ENCODE peak calls at places on chromosomes 16 and 17, in five cellular contexts. One of them, this sample, is unnamed.

GRCh38 chr17:21289902-21290571 is 5.5 kb downstream of the MAP2K3 start:
- DNase-seq in adrenal gland: no peak
- DNase-seq in tibial artery: no peak
- DNase-seq in pancreas: peak; percentile 65
- DNase-seq in ascending aorta: peak; percentile 63
- DNase-seq in this sample: no peak

GRCh38 chr16:83005653-83006160 is 378.9 kb downstream of the CDH13 start:
- DNase-seq in ascending aorta: no peak
- DNase-seq in tibial artery: no peak
- DNase-seq in pancreas: no peak
- DNase-seq in adrenal gland: no peak
- DNase-seq in this sample: no peak

GRCh38 chr17:77510133-77510796 is 369.5 kb downstream of the SEC14L1 start:
- DNase-seq in pancreas: no peak
- DNase-seq in tibial artery: no peak
- DNase-seq in adrenal gland: no peak
- DNase-seq in ascending aorta: no peak
- DNase-seq in this sample: no peak

GRCh38 chr16:24688359-24688758 is 41.1 kb upstream of the TNRC6A start:
- DNase-seq in tibial artery: no peak
- DNase-seq in pancreas: no peak
- DNase-seq in adrenal gland: no peak
- DNase-seq in ascending aorta: no peak
- DNase-seq in this sample: no peak

GRCh38 chr17:79237448-79238053 is 162.9 kb downstream of the ENGASE start:
- DNase-seq in tibial artery: no peak
- DNase-seq in ascending aorta: no peak
- DNase-seq in pancreas: no peak
- DNase-seq in adrenal gland: no peak
- DNase-seq in this sample: no peak

GRCh38 chr16:81036751-81037350 is 1.2 kb downstream of the ATMIN start:
- DNase-seq in tibial artery: no peak
- DNase-seq in pancreas: no peak
- DNase-seq in adrenal gland: no peak
- DNase-seq in ascending aorta: no peak
- DNase-seq in this sample: no peak

GRCh38 chr17:59669411-59669810 is 37.8 kb downstream of the PTRH2 start:
- DNase-seq in ascending aorta: no peak
- DNase-seq in tibial artery: no peak
- DNase-seq in adrenal gland: no peak
- DNase-seq in pancreas: no peak
- DNase-seq in this sample: no peak

GRCh38 chr16:82971126-82971525 is 344.4 kb downstream of the CDH13 start:
- DNase-seq in pancreas: no peak
- DNase-seq in ascending aorta: no peak
- DNase-seq in adrenal gland: no peak
- DNase-seq in tibial artery: no peak
- DNase-seq in this sample: no peak

GRCh38 chr17:10197721-10198508 is 491 bp downstream of the GAS7 start:
- DNase-seq in tibial artery: no peak
- DNase-seq in pancreas: no peak
- DNase-seq in adrenal gland: no peak
- DNase-seq in ascending aorta: no peak
- DNase-seq in this sample: no peak

GRCh38 chr16:26204138-26204537 is 512.4 kb downstream of the HS3ST4 start:
- DNase-seq in tibial artery: no peak
- DNase-seq in pancreas: no peak
- DNase-seq in ascending aorta: no peak
- DNase-seq in adrenal gland: no peak
- DNase-seq in this sample: no peak

GRCh38 chr17:82301300-82301915 is 16.0 kb downstream of the CD7 start:
- DNase-seq in tibial artery: no peak
- DNase-seq in adrenal gland: no peak
- DNase-seq in pancreas: no peak
- DNase-seq in ascending aorta: no peak
- DNase-seq in this sample: no peak

GRCh38 chr17:50397919-50398285 is 579 bp upstream of the LRRC59 start:
- DNase-seq in adrenal gland: no peak
- DNase-seq in pancreas: no peak
- DNase-seq in ascending aorta: no peak
- DNase-seq in tibial artery: no peak
- DNase-seq in this sample: no peak

GRCh38 chr17:79027925-79028491 is 4.0 kb downstream of the C1QTNF1 start:
- DNase-seq in tibial artery: peak; percentile 70
- DNase-seq in ascending aorta: peak; percentile 83
- DNase-seq in adrenal gland: peak; percentile 49
- DNase-seq in pancreas: no peak
- DNase-seq in this sample: no peak

GRCh38 chr17:74113952-74114351 is 89.5 kb upstream of the RPL38 start:
- DNase-seq in pancreas: no peak
- DNase-seq in tibial artery: no peak
- DNase-seq in ascending aorta: no peak
- DNase-seq in adrenal gland: no peak
- DNase-seq in this sample: no peak

GRCh38 chr16:4315185-4316102 is at the start of gene GLIS2:
- DNase-seq in pancreas: peak; percentile 79
- DNase-seq in adrenal gland: peak; percentile 82
- DNase-seq in tibial artery: peak; percentile 67
- DNase-seq in ascending aorta: peak; percentile 84
- DNase-seq in this sample: no peak

GRCh38 chr16:49594706-49595534 is 221.3 kb downstream of the C16orf78 start:
- DNase-seq in tibial artery: no peak
- DNase-seq in pancreas: no peak
- DNase-seq in adrenal gland: peak; percentile 5
- DNase-seq in ascending aorta: peak; percentile 37
- DNase-seq in this sample: no peak

GRCh38 chr17:40548982-40549680 is 16.1 kb downstream of the CCR7 start:
- DNase-seq in adrenal gland: peak; percentile 38
- DNase-seq in ascending aorta: peak; percentile 71
- DNase-seq in tibial artery: peak; percentile 74
- DNase-seq in pancreas: no peak
- DNase-seq in this sample: no peak

GRCh38 chr16:89409161-89409711 is 81.1 kb downstream of the ANKRD11 start:
- DNase-seq in adrenal gland: no peak
- DNase-seq in tibial artery: no peak
- DNase-seq in pancreas: no peak
- DNase-seq in ascending aorta: no peak
- DNase-seq in this sample: no peak

GRCh38 chr16:2180962-2181923 is 15.2 kb downstream of the CASKIN1 start:
- DNase-seq in tibial artery: no peak
- DNase-seq in ascending aorta: no peak
- DNase-seq in pancreas: no peak
- DNase-seq in adrenal gland: no peak
- DNase-seq in this sample: no peak

GRCh38 chr17:21352981-21353265 is 23.2 kb upstream of the KCNJ12 start:
- DNase-seq in tibial artery: no peak
- DNase-seq in adrenal gland: no peak
- DNase-seq in ascending aorta: no peak
- DNase-seq in pancreas: no peak
- DNase-seq in this sample: no peak

GRCh38 chr17:32551186-32551955 is 64.6 kb downstream of the CDK5R1 start:
- DNase-seq in ascending aorta: no peak
- DNase-seq in tibial artery: no peak
- DNase-seq in pancreas: no peak
- DNase-seq in adrenal gland: no peak
- DNase-seq in this sample: peak; percentile 7

GRCh38 chr17:69050999-69051775 is 9.5 kb downstream of the ABCA9 start:
- DNase-seq in adrenal gland: no peak
- DNase-seq in pancreas: no peak
- DNase-seq in tibial artery: no peak
- DNase-seq in ascending aorta: no peak
- DNase-seq in this sample: peak; percentile 13

GRCh38 chr16:22274916-22275315 is 22.3 kb upstream of the POLR3E start:
- DNase-seq in ascending aorta: no peak
- DNase-seq in tibial artery: no peak
- DNase-seq in adrenal gland: no peak
- DNase-seq in pancreas: no peak
- DNase-seq in this sample: no peak

GRCh38 chr16:83813818-83814653 is 6.3 kb downstream of the HSBP1 start:
- DNase-seq in adrenal gland: no peak
- DNase-seq in pancreas: peak; percentile 75
- DNase-seq in tibial artery: no peak
- DNase-seq in ascending aorta: no peak
- DNase-seq in this sample: peak; percentile 53

GRCh38 chr17:5705081-5705875 is 121.0 kb upstream of the NLRP1 start:
- DNase-seq in tibial artery: no peak
- DNase-seq in adrenal gland: no peak
- DNase-seq in pancreas: no peak
- DNase-seq in ascending aorta: no peak
- DNase-seq in this sample: no peak

GRCh38 chr17:27920569-27920968 is 27.4 kb upstream of the LYRM9 start:
- DNase-seq in pancreas: no peak
- DNase-seq in tibial artery: no peak
- DNase-seq in ascending aorta: no peak
- DNase-seq in adrenal gland: peak; percentile 71
- DNase-seq in this sample: no peak

GRCh38 chr17:43839670-43840101 is 6.7 kb upstream of the MPP3 start:
- DNase-seq in adrenal gland: no peak
- DNase-seq in pancreas: peak; percentile 58
- DNase-seq in ascending aorta: no peak
- DNase-seq in tibial artery: no peak
- DNase-seq in this sample: no peak

GRCh38 chr17:74877592-74878543 is 5.1 kb upstream of the FDXR start:
- DNase-seq in ascending aorta: no peak
- DNase-seq in adrenal gland: peak; percentile 43
- DNase-seq in tibial artery: no peak
- DNase-seq in pancreas: no peak
- DNase-seq in this sample: no peak

GRCh38 chr16:84141143-84141670 is 3.8 kb downstream of the HSDL1 start:
- DNase-seq in pancreas: no peak
- DNase-seq in adrenal gland: no peak
- DNase-seq in tibial artery: no peak
- DNase-seq in ascending aorta: no peak
- DNase-seq in this sample: no peak

GRCh38 chr17:27329146-27329805 is 35.4 kb downstream of the WSB1 start:
- DNase-seq in adrenal gland: peak; percentile 11
- DNase-seq in tibial artery: no peak
- DNase-seq in ascending aorta: peak; percentile 55
- DNase-seq in pancreas: no peak
- DNase-seq in this sample: no peak

GRCh38 chr16:11112723-11113348 is 143.2 kb downstream of the SOCS1 start:
- DNase-seq in ascending aorta: no peak
- DNase-seq in adrenal gland: no peak
- DNase-seq in pancreas: no peak
- DNase-seq in tibial artery: no peak
- DNase-seq in this sample: no peak

GRCh38 chr17:38558751-38559024 is 47.1 kb downstream of the SRCIN1 start:
- DNase-seq in adrenal gland: no peak
- DNase-seq in pancreas: no peak
- DNase-seq in tibial artery: no peak
- DNase-seq in ascending aorta: no peak
- DNase-seq in this sample: no peak

GRCh38 chr16:19609359-19609758 is 53.9 kb downstream of the VPS35L start:
- DNase-seq in pancreas: no peak
- DNase-seq in ascending aorta: no peak
- DNase-seq in adrenal gland: no peak
- DNase-seq in tibial artery: no peak
- DNase-seq in this sample: no peak
- TF ChIP-seq CTCF in pancreas: no peak
- TF ChIP-seq CTCF in ascending aorta: no peak
- TF ChIP-seq CTCF in adrenal gland: no peak
- TF ChIP-seq CTCF in tibial artery: no peak
- TF ChIP-seq CTCF in this sample: no peak

GRCh38 chr17:63961355-63962207 is 11.1 kb downstream of the SCN4A start:
- DNase-seq in tibial artery: peak; percentile 61
- DNase-seq in ascending aorta: peak; percentile 81
- DNase-seq in adrenal gland: peak; percentile 79
- DNase-seq in pancreas: peak; percentile 44
- DNase-seq in this sample: no peak
- H3K4me3 ChIP-seq in tibial artery: peak overlapping the region; percentile 28
- H3K4me3 ChIP-seq in ascending aorta: peak overlapping the region; percentile 43
- H3K4me3 ChIP-seq in adrenal gland: no peak overlapping the region
- H3K4me3 ChIP-seq in pancreas: peak overlapping the region; percentile 22
- H3K4me3 ChIP-seq in this sample: no peak overlapping the region

DNA sequence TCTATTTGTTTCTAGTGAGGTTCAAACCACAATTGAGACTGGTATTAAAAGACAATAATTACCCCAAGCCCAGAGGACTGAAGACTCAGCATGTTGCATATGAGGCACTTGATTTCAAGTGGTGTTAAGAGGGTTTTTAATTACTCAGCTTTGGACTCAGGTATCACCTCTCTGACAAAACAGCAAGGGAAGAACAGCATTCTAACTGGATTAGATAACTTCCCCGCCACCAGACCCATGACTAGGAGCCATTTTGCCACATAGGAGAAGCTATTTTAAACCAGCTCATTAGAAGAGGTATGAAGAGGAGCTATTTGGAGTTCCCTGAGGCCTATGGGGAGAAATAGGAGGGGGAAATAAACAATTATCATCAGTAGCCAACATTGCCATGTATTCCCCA is 226.1 kb upstream of the TOX3 start:
- DNase-seq in pancreas: no peak
- DNase-seq in ascending aorta: no peak
- DNase-seq in adrenal gland: no peak
- DNase-seq in tibial artery: no peak
- DNase-seq in this sample: no peak
- TF ChIP-seq CTCF in pancreas: no peak
- TF ChIP-seq CTCF in ascending aorta: no peak
- TF ChIP-seq CTCF in adrenal gland: no peak
- TF ChIP-seq CTCF in tibial artery: no peak
- TF ChIP-seq CTCF in this sample: no peak

DNA sequence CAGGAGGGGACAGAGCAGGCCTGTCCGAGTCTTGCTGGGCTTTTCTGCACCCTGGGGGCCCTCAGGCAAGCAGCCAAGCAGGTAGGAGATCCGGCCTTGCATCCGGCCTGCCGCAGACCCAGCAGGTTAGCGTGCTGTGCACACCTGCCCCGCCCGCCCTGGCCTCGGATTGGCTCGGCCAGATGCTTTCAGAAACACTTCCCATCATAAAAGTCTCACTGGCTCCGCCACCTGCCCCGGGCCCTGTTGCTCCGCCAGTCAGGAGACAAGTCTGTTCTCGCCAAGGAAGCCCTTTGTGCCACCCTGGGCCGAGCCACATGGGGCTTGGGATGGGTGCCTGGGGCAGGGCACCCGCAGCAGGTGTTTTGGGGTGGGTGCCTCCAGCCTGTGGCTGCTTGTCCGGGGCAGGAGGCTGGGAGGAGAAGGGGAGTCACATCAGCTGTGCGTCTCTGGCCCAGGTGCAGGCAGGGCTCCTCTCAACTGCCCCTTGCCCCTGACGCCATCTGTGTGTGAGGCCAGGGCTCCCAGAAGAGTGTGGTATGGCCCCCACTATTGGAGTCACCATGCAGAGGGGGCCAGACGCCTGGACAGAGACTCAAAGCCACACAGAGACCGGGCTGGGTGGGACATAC is 228.2 kb upstream of the GSE1 start:
- DNase-seq in adrenal gland: no peak
- DNase-seq in ascending aorta: no peak
- DNase-seq in pancreas: no peak
- DNase-seq in tibial artery: no peak
- DNase-seq in this sample: no peak
- H3K4me3 ChIP-seq in adrenal gland: no peak overlapping the region
- H3K4me3 ChIP-seq in ascending aorta: no peak overlapping the region
- H3K4me3 ChIP-seq in pancreas: no peak overlapping the region
- H3K4me3 ChIP-seq in tibial artery: no peak overlapping the region
- H3K4me3 ChIP-seq in this sample: no peak overlapping the region

GRCh38 chr16:14018848-14019247 is 52.3 kb upstream of the MRTFB start:
- DNase-seq in ascending aorta: no peak
- DNase-seq in pancreas: no peak
- DNase-seq in adrenal gland: no peak
- DNase-seq in tibial artery: no peak
- DNase-seq in this sample: no peak
- TF ChIP-seq CTCF in ascending aorta: peak; percentile 6
- TF ChIP-seq CTCF in pancreas: no peak
- TF ChIP-seq CTCF in adrenal gland: no peak
- TF ChIP-seq CTCF in tibial artery: no peak
- TF ChIP-seq CTCF in this sample: no peak

GRCh38 chr16:14354561-14355351 is 275.3 kb downstream of the PARN start:
- DNase-seq in pancreas: no peak
- DNase-seq in adrenal gland: peak; percentile 83
- DNase-seq in tibial artery: no peak
- DNase-seq in ascending aorta: no peak
- DNase-seq in this sample: no peak
- H3K4me3 ChIP-seq in pancreas: no peak overlapping the region
- H3K4me3 ChIP-seq in adrenal gland: no peak overlapping the region
- H3K4me3 ChIP-seq in tibial artery: no peak overlapping the region
- H3K4me3 ChIP-seq in ascending aorta: no peak overlapping the region
- H3K4me3 ChIP-seq in this sample: peak overlapping the region; percentile 19

This sample was measured in AG09309.